ENCODE peak calls at places on chromosomes 1 and 21, in six cellular contexts. P, N, G, T, Y and F are unnamed samples.

GRCh38 chr1:176601358-176601757 is 138.4 kb downstream of the PAPPA2 start:
- DNase-seq in T (no peak), G (no peak), Y (no peak), N (no peak), P (no peak), F (no peak)

GRCh38 chr1:9361630-9362256 is 69.0 kb downstream of the SPSB1 start:
- DNase-seq in G (no peak), P (no peak), T (no peak), Y (no peak), N (no peak), F (no peak)

GRCh38 chr1:116586741-116587143 is 15.9 kb upstream of the CD58 start:
- DNase-seq in T (no peak), Y (no peak), G (no peak), N (no peak), P (no peak), F (no peak)

GRCh38 chr1:9721606-9722377 is 70.3 kb downstream of the PIK3CD start:
- DNase-seq in P (no peak), G (no peak), Y (no peak), T (no peak), N (peak; percentile 30), F (no peak)

GRCh38 chr1:192108143-192108542 is 50.1 kb upstream of the RGS18 start:
- DNase-seq in G (no peak), N (no peak), P (no peak), T (no peak), Y (no peak), F (no peak)

GRCh38 chr1:226135059-226135651 is 51.4 kb downstream of the ACBD3 start:
- DNase-seq in G (no peak), P (no peak), N (peak; percentile 50), T (peak; percentile 90), Y (no peak), F (peak; percentile 88)

GRCh38 chr1:115138973-115139372 is 49.7 kb upstream of the TSPAN2 start:
- DNase-seq in G (peak; percentile 90), N (peak; percentile 63), T (peak; percentile 96), P (peak; percentile 9), Y (peak; percentile 91), F (peak; percentile 88)

GRCh38 chr1:203306089-203306969 is 1.0 kb downstream of the BTG2 start:
- DNase-seq in Y (no peak), G (peak; percentile 84), N (peak; percentile 62), T (no peak), P (no peak), F (peak; percentile 91)

GRCh38 chr1:27418326-27418761 is 25.9 kb downstream of the GPR3 start:
- DNase-seq in P (no peak), Y (peak; percentile 70), N (no peak), T (no peak), G (no peak), F (peak; percentile 71)

GRCh38 chr1:67314696-67315095 is 7.0 kb downstream of the IL12RB2 start:
- DNase-seq in T (no peak), P (no peak), Y (no peak), N (no peak), G (no peak), F (no peak)

GRCh38 chr1:23436520-23437354 is 12.2 kb upstream of the TCEA3 start:
- DNase-seq in Y (no peak), N (no peak), P (no peak), T (no peak), G (peak; percentile 68), F (peak; percentile 37)

GRCh38 chr1:89126602-89127001 is 688 bp upstream of the GBP2 start:
- DNase-seq in T (no peak), P (no peak), G (no peak), N (no peak), Y (no peak), F (no peak)

GRCh38 chr1:159012495-159012894 is 2.8 kb downstream of the IFI16 start:
- DNase-seq in T (no peak), Y (no peak), N (no peak), G (no peak), P (peak; percentile 58), F (no peak)

GRCh38 chr1:12272770-12273169 is 42.9 kb downstream of the VPS13D start:
- DNase-seq in Y (no peak), N (no peak), G (no peak), P (no peak), T (no peak), F (no peak)

DNA sequence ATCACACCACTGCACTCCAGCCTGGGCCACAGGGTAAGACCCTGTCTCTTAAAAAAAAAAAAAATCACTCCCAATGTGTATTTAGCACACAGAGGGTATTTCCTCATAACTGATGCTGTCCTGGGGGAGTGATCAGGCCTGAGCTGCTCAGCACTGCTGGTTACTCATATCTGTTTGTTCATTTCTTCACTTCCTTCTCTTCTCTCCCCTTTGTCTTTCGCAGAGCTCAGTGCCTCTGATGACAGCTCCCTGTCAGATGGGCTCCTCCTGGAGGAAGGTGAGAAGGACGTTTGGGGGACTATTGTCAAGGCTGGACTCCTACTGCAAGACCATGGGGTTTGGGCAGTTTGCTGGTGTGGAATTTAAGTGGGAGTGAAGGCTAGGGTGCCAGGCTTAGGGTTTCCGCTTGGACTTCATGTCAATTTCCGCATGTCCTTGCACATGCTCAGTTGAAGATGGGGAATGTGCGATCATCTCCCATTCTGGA is 13.0 kb downstream of the INAVA start:
- DNase-seq in N (peak; percentile 90), T (no peak), P (peak; percentile 67), G (no peak), Y (no peak), F (no peak)
- TF ChIP-seq POLR2A in N (no peak), T (no peak), P (no peak), G (no peak), Y (no peak), F (no peak)

GRCh38 chr1:205076245-205076761 is 8.0 kb downstream of the TMEM81 start:
- DNase-seq in Y (no peak), T (no peak), G (no peak), N (no peak), P (no peak), F (no peak)

GRCh38 chr1:205074513-205074912 is 9.7 kb downstream of the TMEM81 start:
- DNase-seq in T (no peak), G (no peak), N (no peak), P (no peak), Y (no peak), F (no peak)

GRCh38 chr1:205074084-205074483 is 10.2 kb downstream of the TMEM81 start:
- DNase-seq in P (no peak), N (no peak), T (no peak), G (no peak), Y (no peak), F (no peak)

GRCh38 chr1:205077158-205077933 is 6.9 kb downstream of the TMEM81 start:
- DNase-seq in G (no peak), P (no peak), Y (no peak), T (no peak), N (no peak), F (no peak)

DNA sequence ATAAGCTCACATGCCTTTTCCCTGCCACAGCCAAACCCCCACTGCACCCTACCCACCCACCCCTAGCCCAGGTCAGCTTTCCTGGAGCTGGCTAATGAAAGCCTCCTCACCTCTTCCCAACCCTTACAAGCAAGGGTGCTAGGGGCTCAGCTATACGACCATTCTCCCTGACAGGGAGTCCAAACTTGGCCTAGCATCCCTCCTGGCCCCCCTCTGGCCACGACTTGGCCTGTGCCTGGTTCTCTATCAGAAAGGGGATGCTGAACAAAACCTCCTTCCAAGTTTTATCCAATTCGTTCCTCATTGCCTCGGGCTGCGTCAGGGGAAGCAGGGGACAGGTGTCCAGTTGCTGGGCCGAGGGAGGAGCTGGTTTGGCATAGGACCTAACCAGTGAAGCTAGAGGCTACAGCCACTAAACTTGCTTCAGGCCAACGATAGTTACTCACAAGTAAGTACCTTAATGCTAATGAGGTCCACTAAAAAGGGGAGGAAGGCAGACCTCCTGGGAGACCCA is 8.6 kb downstream of the TMEM81 start:
- DNase-seq in Y (peak; percentile 62), P (no peak), N (no peak), T (no peak), G (no peak), F (no peak)
- TF ChIP-seq CTCF in Y (no peak), P (no peak), N (no peak), T (no peak), G (no peak), F (no peak)

DNA sequence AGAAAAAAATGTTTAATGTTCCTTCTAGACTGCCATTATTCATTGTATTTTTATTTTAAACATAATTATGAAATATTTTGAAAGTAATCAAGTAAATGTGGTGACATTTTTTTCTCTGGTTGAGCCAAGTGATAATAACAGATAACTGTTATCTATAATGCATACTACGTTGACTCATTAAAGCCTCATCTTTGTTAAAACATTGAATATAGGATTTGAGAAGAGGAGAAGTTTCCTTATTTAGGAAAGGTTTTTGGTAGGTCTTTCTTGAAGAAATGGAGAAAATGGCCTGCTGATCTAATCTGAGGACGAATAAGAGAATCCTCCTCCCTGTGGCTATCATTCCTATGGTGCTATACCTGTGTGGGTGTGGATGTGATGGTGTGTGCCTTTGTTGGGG is 89.0 kb downstream of the NFIA start:
- DNase-seq in N (no peak), G (no peak), P (no peak), Y (no peak), T (no peak), F (no peak)
- TF ChIP-seq EP300 in N (no peak), G (no peak), P (no peak), Y (no peak), T (no peak), F (no peak)

DNA sequence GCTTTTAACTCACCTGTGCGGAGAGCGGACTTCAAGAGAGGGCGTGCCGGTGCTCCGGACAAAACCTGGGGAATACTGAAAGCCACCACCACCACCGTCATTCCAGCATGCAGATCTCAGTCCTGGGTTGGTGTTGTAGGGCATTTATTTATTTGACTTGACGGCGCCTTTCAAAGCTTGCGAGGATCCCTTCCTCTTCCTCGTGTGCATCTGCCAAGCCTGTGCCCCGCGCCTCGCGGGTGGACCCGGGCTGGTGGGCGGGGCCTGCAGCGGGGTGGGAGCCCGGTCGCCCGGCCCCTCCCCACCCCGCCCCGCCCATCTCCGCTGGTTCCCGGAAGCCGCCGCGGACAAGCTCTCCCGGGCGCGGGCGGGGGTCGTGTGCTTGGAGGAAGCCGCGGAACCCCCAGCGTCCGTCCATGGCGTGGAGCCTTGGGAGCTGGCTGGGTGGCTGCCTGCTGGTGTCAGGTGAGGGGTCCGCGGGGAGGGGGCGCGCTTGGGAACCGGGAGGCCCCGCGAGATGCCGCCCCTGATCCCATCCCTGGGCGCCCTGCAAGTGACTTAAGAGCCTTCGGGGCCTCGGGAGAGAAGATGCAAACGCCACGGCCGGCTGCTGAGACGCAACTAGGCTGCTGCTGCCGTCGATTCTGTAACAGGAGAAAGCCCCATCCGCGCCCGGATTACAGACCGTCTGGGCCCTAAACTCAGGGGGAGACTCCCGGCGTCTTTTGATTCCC is at the start of gene IL10RB:
- DNase-seq in G (peak; percentile 76), P (peak; percentile 27), T (peak; percentile 94), Y (peak; percentile 84), N (peak; percentile 29), F (peak; percentile 78)
- TF ChIP-seq POLR2A in G (peak; percentile 48), P (peak; percentile 88), T (peak; percentile 20), Y (no peak), N (no peak), F (no peak)

GRCh38 chr1:223508819-223509218 is 115.6 kb downstream of the CCDC185 start:
- DNase-seq in Y (no peak), G (no peak), P (no peak), N (no peak), T (no peak), F (no peak)

GRCh38 chr1:223513309-223513708 is 120.1 kb downstream of the CCDC185 start:
- DNase-seq in Y (no peak), G (no peak), T (no peak), P (no peak), N (no peak), F (peak; percentile 51)

GRCh38 chr1:223515416-223515815 is 122.2 kb downstream of the CCDC185 start:
- DNase-seq in Y (no peak), P (no peak), N (no peak), T (no peak), G (no peak), F (no peak)

GRCh38 chr1:223514644-223515043 is 121.4 kb downstream of the CCDC185 start:
- DNase-seq in Y (no peak), N (no peak), G (no peak), T (no peak), P (no peak), F (no peak)

GRCh38 chr1:223512016-223512415 is 118.8 kb downstream of the CCDC185 start:
- DNase-seq in Y (no peak), P (no peak), N (no peak), G (no peak), T (no peak), F (no peak)
- TF ChIP-seq CTCF in Y (no peak), P (no peak), N (no peak), G (no peak), T (no peak), F (no peak)